ENCODE peak calls at places on chromosomes 6 and 20, in five cellular contexts. K is NCI-H82, U is endothelial cell, X is NCI-H1417, L is ELF-1. I is an unnamed sample.
A peak's percentile ranks its signal among the peaks of the same experiment; 100 is the strongest.

GRCh38 chr6:147949981-147950622 is 392.5 kb upstream of the SASH1 start:
- DNase-seq in U (no peak), K (no peak), X (no peak), L (no peak), I (no peak)

GRCh38 chr6:157603971-157604370 is 219.1 kb upstream of the SNX9 start:
- DNase-seq in K (no peak), L (no peak), U (no peak), X (no peak), I (no peak)

GRCh38 chr6:130796313-130796905 is 30.8 kb upstream of the SMLR1 start:
- DNase-seq in X (no peak), K (no peak), U (no peak), L (peak; percentile 38), I (peak; percentile 63)

GRCh38 chr6:38404355-38404754 is 235.4 kb downstream of the BTBD9 start:
- DNase-seq in K (peak; percentile 10), U (no peak), L (no peak), X (peak; percentile 11), I (no peak)

GRCh38 chr6:31578058-31578457 is 2.7 kb downstream of the TNF start:
- DNase-seq in X (no peak), U (no peak), K (no peak), L (no peak), I (no peak)

GRCh38 chr6:168355716-168356522 is 36.3 kb upstream of the DACT2 start:
- DNase-seq in L (peak; percentile 74), U (peak; percentile 79), K (peak; percentile 16), X (peak; percentile 27), I (peak; percentile 15)

GRCh38 chr20:18273738-18274137 is 14.6 kb upstream of the ZNF133 start:
- DNase-seq in U (no peak), L (no peak), X (no peak), K (no peak), I (no peak)

GRCh38 chr6:111888928-111889696 is 15.9 kb upstream of the FYN start:
- DNase-seq in L (peak; percentile 88), K (peak; percentile 56), U (peak; percentile 39), X (peak; percentile 19), I (peak; percentile 17)

GRCh38 chr6:61711849-61712248 is 574.2 kb downstream of the KHDRBS2 start:
- DNase-seq in L (peak; percentile 15), K (no peak), U (peak; percentile 5), X (no peak), I (no peak)

GRCh38 chr20:40173877-40174276 is 515.2 kb downstream of the MAFB start:
- DNase-seq in X (no peak), L (peak; percentile 4), K (no peak), U (peak; percentile 5), I (no peak)

GRCh38 chr6:130076512-130076911 is 58.1 kb downstream of the L3MBTL3 start:
- DNase-seq in L (no peak), U (no peak), K (peak; percentile 5), X (no peak), I (no peak)

GRCh38 chr6:64539917-64540316 is 904.3 kb downstream of the PHF3 start:
- DNase-seq in U (no peak), X (no peak), K (no peak), L (no peak), I (no peak)

GRCh38 chr6:43377710-43378229 is 8.3 kb upstream of the ZNF318 start:
- DNase-seq in X (no peak), L (no peak), K (no peak), U (no peak), I (no peak)

GRCh38 chr6:22653980-22654610 is 84.7 kb downstream of the HDGFL1 start:
- DNase-seq in K (no peak), X (no peak), U (no peak), L (no peak), I (no peak)

GRCh38 chr6:99297006-99297405 is 52.5 kb downstream of the FAXC start:
- DNase-seq in U (no peak), K (peak; percentile 7), X (no peak), L (no peak), I (no peak)

GRCh38 chr6:79538481-79538971 is 1.3 kb upstream of the LCA5 start:
- DNase-seq in K (peak; percentile 12), X (peak; percentile 20), L (peak; percentile 32), U (no peak), I (no peak)